ENCODE peak calls at places on chromosomes 7 and 10, in seven cellular contexts. Z is cardiac fibroblast, N is endodermal cell, P is PC-9, F is IMR-90, H is body of pancreas, T is tibial nerve. U is an unnamed sample.

GRCh38 chr10:5284311-5285057 is 80.3 kb upstream of the UCN3 start:
- DNase-seq in Z (peak; percentile 97), N (no peak), P (peak; percentile 68), F (peak; percentile 64), H (no peak), T (no peak), U (peak; percentile 93)

GRCh38 chr7:19294629-19295028 is 149.4 kb upstream of the FERD3L start:
- DNase-seq in Z (peak; percentile 32), N (no peak), P (no peak), F (peak; percentile 18), H (no peak), T (no peak), U (no peak)

GRCh38 chr7:131109757-131110293 is 217.9 kb upstream of the MKLN1 start:
- DNase-seq in Z (peak; percentile 95), N (peak; percentile 94), P (peak; percentile 81), F (peak; percentile 78), H (peak; percentile 82), T (peak; percentile 59), U (peak; percentile 89)

GRCh38 chr7:332646-333398 is 42.9 kb downstream of the FOXL3 start:
- DNase-seq in Z (peak; percentile 63), N (peak; percentile 96), P (peak; percentile 91), F (peak; percentile 36), H (peak; percentile 95), T (peak; percentile 63), U (peak; percentile 73)

GRCh38 chr7:154875297-154875696 is 127.6 kb downstream of the PAXIP1 start:
- DNase-seq in Z (no peak), N (no peak), P (no peak), F (no peak), H (no peak), T (no peak), U (no peak)

GRCh38 chr10:114024876-114025609 is 18.6 kb upstream of the ADRB1 start:
- DNase-seq in Z (peak; percentile 41), N (no peak), P (no peak), F (peak; percentile 20), H (no peak), T (peak; percentile 23), U (no peak)

GRCh38 chr7:85750454-85750949 is 563.6 kb upstream of the SEMA3D start:
- DNase-seq in Z (peak; percentile 49), N (peak; percentile 88), P (peak; percentile 33), F (peak; percentile 37), H (peak; percentile 69), T (peak; percentile 12), U (peak; percentile 78)

GRCh38 chr7:19114591-19114855 is 2.9 kb downstream of the TWIST1 start:
- DNase-seq in Z (peak; percentile 69), N (no peak), P (no peak), F (peak; percentile 66), H (no peak), T (no peak), U (no peak)

GRCh38 chr10:1128649-1129048 is 72.5 kb downstream of the WDR37 start:
- DNase-seq in Z (no peak), N (no peak), P (no peak), F (no peak), H (no peak), T (no peak), U (no peak)

GRCh38 chr7:74267756-74268565 is 13.8 kb upstream of the RFC2 start:
- DNase-seq in Z (no peak), N (no peak), P (no peak), F (no peak), H (no peak), T (no peak), U (no peak)

GRCh38 chr7:27684491-27684890 is 21.8 kb upstream of the HIBADH start:
- DNase-seq in Z (no peak), N (no peak), P (no peak), F (no peak), H (no peak), T (no peak), U (no peak)

GRCh38 chr7:130273081-130273699 is 6.5 kb downstream of the CPA2 start:
- DNase-seq in Z (no peak), N (peak; percentile 92), P (no peak), F (peak; percentile 48), H (peak; percentile 58), T (no peak), U (peak; percentile 99)

GRCh38 chr10:45294681-45295080 is 20.7 kb downstream of the OR13A1 start:
- DNase-seq in Z (no peak), N (no peak), P (no peak), F (no peak), H (no peak), T (no peak), U (no peak)

GRCh38 chr7:44750424-44750823 is 1.8 kb downstream of the ZMIZ2 start:
- DNase-seq in Z (no peak), N (no peak), P (no peak), F (no peak), H (no peak), T (no peak), U (no peak)

GRCh38 chr7:78127009-78127408 is 328.4 kb downstream of the PHTF2 start:
- DNase-seq in Z (no peak), N (no peak), P (no peak), F (no peak), H (no peak), T (no peak), U (peak; percentile 10)

GRCh38 chr7:1732072-1732471 is 62.0 kb downstream of the ELFN1 start:
- DNase-seq in Z (no peak), N (no peak), P (no peak), F (no peak), H (no peak), T (no peak), U (no peak)

GRCh38 chr7:5426226-5426475 is 2.5 kb upstream of the TNRC18 start:
- DNase-seq in Z (peak; percentile 71), N (no peak), P (no peak), F (peak; percentile 66), H (no peak), T (no peak), U (no peak)

GRCh38 chr7:5429253-5429856 is 5.7 kb upstream of the TNRC18 start:
- DNase-seq in Z (peak; percentile 63), N (no peak), P (peak; percentile 62), F (peak; percentile 47), H (peak; percentile 68), T (no peak), U (peak; percentile 87)

GRCh38 chr7:5430612-5430947 is 6.9 kb upstream of the TNRC18 start:
- DNase-seq in Z (no peak), N (no peak), P (no peak), F (no peak), H (no peak), T (no peak), U (no peak)

GRCh38 chr7:5429857-5430611 is 6.4 kb upstream of the TNRC18 start:
- DNase-seq in Z (peak; percentile 57), N (peak; percentile 81), P (peak; percentile 62), F (peak; percentile 30), H (peak; percentile 30), T (no peak), U (peak; percentile 48)

GRCh38 chr7:5428470-5429252 is 5.0 kb upstream of the TNRC18 start:
- DNase-seq in Z (peak; percentile 89), N (peak; percentile 87), P (peak; percentile 77), F (peak; percentile 90), H (peak; percentile 74), T (peak; percentile 71), U (peak; percentile 76)
- H3K4me3 ChIP-seq in Z (peak overlapping the region; percentile 72), N (peak overlapping the region; percentile 99), P (peak overlapping the region; percentile 96), F (peak overlapping the region; percentile 59), H (peak overlapping the region; percentile 44), T (peak overlapping the region; percentile 81), U (peak overlapping the region; percentile 32)

GRCh38 chr7:149872419-149873073 is 1.2 kb upstream of the ATP6V0E2 start:
- DNase-seq in Z (peak; percentile 80), N (peak; percentile 82), P (peak; percentile 66), F (peak; percentile 81), H (peak; percentile 75), T (peak; percentile 76), U (peak; percentile 88)
- H3K4me3 ChIP-seq in Z (peak overlapping the region; percentile 69), N (peak overlapping the region; percentile 83), P (peak overlapping the region; percentile 75), F (peak overlapping the region; percentile 66), H (no peak overlapping the region), T (peak overlapping the region; percentile 73), U (no peak overlapping the region)

GRCh38 chr7:132571970-132572369 is 4.3 kb downstream of the PLXNA4 start:
- DNase-seq in Z (no peak), N (no peak), P (no peak), F (no peak), H (no peak), T (no peak), U (no peak)

GRCh38 chr7:132573237-132573636 is 3.0 kb downstream of the PLXNA4 start:
- DNase-seq in Z (no peak), N (no peak), P (no peak), F (no peak), H (no peak), T (no peak), U (no peak)

GRCh38 chr7:132575336-132575986 is 809 bp downstream of the PLXNA4 start:
- DNase-seq in Z (peak; percentile 43), N (peak; percentile 83), P (no peak), F (peak; percentile 18), H (peak; percentile 42), T (peak; percentile 45), U (peak; percentile 70)

GRCh38 chr7:132575987-132576722 is at the start of gene PLXNA4:
- DNase-seq in Z (no peak), N (peak; percentile 78), P (no peak), F (no peak), H (peak; percentile 19), T (no peak), U (no peak)

GRCh38 chr7:132574281-132574680 is 2.0 kb downstream of the PLXNA4 start:
- DNase-seq in Z (no peak), N (no peak), P (no peak), F (no peak), H (no peak), T (no peak), U (no peak)
- H3K4me3 ChIP-seq in Z (no peak overlapping the region), N (peak overlapping the region; percentile 88), P (no peak overlapping the region), F (no peak overlapping the region), H (no peak overlapping the region), T (no peak overlapping the region), U (no peak overlapping the region)

GRCh38 chr7:105268511-105269392 is 120.0 kb downstream of the SRPK2 start:
- DNase-seq in Z (peak; percentile 77), N (no peak), P (no peak), F (peak; percentile 71), H (peak; percentile 24), T (peak; percentile 42), U (no peak)

GRCh38 chr7:105269397-105269796 is 119.3 kb downstream of the SRPK2 start:
- DNase-seq in Z (no peak), N (no peak), P (no peak), F (no peak), H (no peak), T (no peak), U (peak; percentile 71)

GRCh38 chr7:105267244-105267643 is 121.5 kb downstream of the SRPK2 start:
- DNase-seq in Z (no peak), N (no peak), P (no peak), F (peak; percentile 46), H (no peak), T (no peak), U (no peak)

GRCh38 chr7:105268056-105268455 is 120.7 kb downstream of the SRPK2 start:
- DNase-seq in Z (peak; percentile 86), N (no peak), P (no peak), F (peak; percentile 87), H (no peak), T (no peak), U (no peak)

DNA sequence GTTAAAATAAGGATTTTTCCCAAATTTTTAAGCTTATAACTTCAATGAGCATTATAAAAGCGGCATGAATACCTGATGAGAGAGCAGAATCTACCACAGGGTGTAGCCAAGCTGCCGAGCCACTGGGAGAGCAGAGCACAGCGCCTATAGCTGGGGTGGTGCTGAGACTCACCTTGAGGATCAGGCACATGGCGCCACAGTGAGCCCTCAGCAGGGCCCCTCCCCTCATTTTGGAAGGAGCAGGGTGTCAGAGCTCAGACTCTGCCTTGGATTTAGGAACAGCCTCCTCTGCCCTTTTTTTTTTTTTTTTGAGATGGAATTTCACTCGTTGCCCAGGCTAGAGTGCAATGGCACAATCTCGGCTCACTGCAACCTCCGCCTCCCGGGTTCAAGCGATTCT is 118.6 kb downstream of the SRPK2 start:
- DNase-seq in Z (no peak), N (peak; percentile 61), P (no peak), F (no peak), H (no peak), T (no peak), U (no peak)
- H3K4me3 ChIP-seq in Z (no peak overlapping the region), N (no peak overlapping the region), P (no peak overlapping the region), F (no peak overlapping the region), H (no peak overlapping the region), T (no peak overlapping the region), U (no peak overlapping the region)